ENCODE peak calls at places on chromosomes 11 and 22, in five cellular contexts. H is SK-N-SH, A is HCT116, M is GM23338, T is Panc1. X is an unnamed sample.

GRCh38 chr11:16928052-16928451 is 86.2 kb downstream of the PLEKHA7 start:
- DNase-seq in T (no peak), H (no peak), A (no peak), M (no peak), X (no peak)

GRCh38 chr11:114762437-114762836 is 84.1 kb downstream of the NXPE2 start:
- DNase-seq in H (peak), M (peak), T (no peak), A (no peak), X (no peak)

GRCh38 chr11:133711545-133711944 is 133.8 kb downstream of the SPATA19 start:
- DNase-seq in T (no peak), A (no peak), M (no peak), H (no peak), X (no peak)

GRCh38 chr11:61347916-61348461 is 13.7 kb downstream of the CYB561A3 start:
- DNase-seq in H (no peak), M (peak), A (no peak), T (no peak), X (peak)

GRCh38 chr22:50676211-50676636 is 3.6 kb downstream of the SHANK3 start:
- DNase-seq in H (no peak), T (no peak), M (no peak), A (no peak), X (no peak)

GRCh38 chr11:123460006-123460700 is 30.1 kb downstream of the GRAMD1B start:
- DNase-seq in T (no peak), H (no peak), M (no peak), A (no peak), X (no peak)

GRCh38 chr22:43346521-43346929 is 3.4 kb upstream of the SCUBE1 start:
- DNase-seq in A (peak), H (peak), T (peak), M (peak), X (no peak)

GRCh38 chr11:79512706-79513469 is 72.1 kb upstream of the TENM4 start:
- DNase-seq in A (no peak), M (no peak), T (no peak), H (peak), X (no peak)

GRCh38 chr11:36601145-36601544 is 3.1 kb upstream of the RAG2 start:
- DNase-seq in H (no peak), M (no peak), A (no peak), T (no peak), X (no peak)

GRCh38 chr11:20154381-20154780 is 5.9 kb downstream of the DBX1 start:
- DNase-seq in H (no peak), A (no peak), T (no peak), M (peak), X (no peak)

GRCh38 chr11:120303004-120303637 is 22.0 kb upstream of the TLCD5 start:
- DNase-seq in H (peak), T (peak), M (peak), A (peak), X (peak)

GRCh38 chr22:45296628-45297297 is 12.0 kb downstream of the UPK3A start:
- DNase-seq in T (no peak), M (no peak), H (no peak), A (no peak), X (peak)

GRCh38 chr11:93498099-93499040 is 44.8 kb downstream of the SMCO4 start:
- DNase-seq in T (no peak), H (no peak), A (no peak), M (peak), X (no peak)

GRCh38 chr11:43632171-43632570 is 48.4 kb upstream of the HSD17B12 start:
- DNase-seq in T (no peak), M (no peak), A (no peak), H (no peak), X (no peak)

GRCh38 chr22:46578251-46578823 is 40.9 kb upstream of the CELSR1 start:
- DNase-seq in H (no peak), A (no peak), M (no peak), T (no peak), X (no peak)

GRCh38 chr11:27468643-27469332 is 3.8 kb downstream of the LGR4 start:
- DNase-seq in H (no peak), T (no peak), M (no peak), A (no peak), X (no peak)

GRCh38 chr11:9760180-9760550 is 96.3 kb downstream of the SWAP70 start:
- DNase-seq in H (no peak), M (no peak), A (no peak), T (no peak), X (no peak)

GRCh38 chr11:134134167-134134566 is 65.3 kb downstream of the JAM3 start:
- DNase-seq in A (no peak), M (no peak), T (no peak), H (no peak), X (no peak)

GRCh38 chr11:119000906-119001305 is 3.0 kb downstream of the CENATAC start:
- DNase-seq in T (no peak), H (no peak), M (no peak), A (no peak), X (no peak)

GRCh38 chr11:103709366-103709765 is 327.1 kb upstream of the DDI1 start:
- DNase-seq in H (no peak), A (no peak), T (no peak), M (no peak), X (peak)

GRCh38 chr22:41201146-41201545 is 4.0 kb upstream of the L3MBTL2 start:
- DNase-seq in A (no peak), M (no peak), T (no peak), H (no peak), X (peak)

GRCh38 chr11:23688835-23689234 is 808.0 kb upstream of the LUZP2 start:
- DNase-seq in A (no peak), M (no peak), T (no peak), H (no peak), X (no peak)

GRCh38 chr11:76048763-76049162 is 157.5 kb downstream of the WNT11 start:
- DNase-seq in M (peak), A (peak), T (no peak), H (no peak), X (no peak)

GRCh38 chr11:90134420-90135003 is at the start of gene NAALAD2:
- DNase-seq in T (no peak), H (peak), A (no peak), M (peak), X (no peak)

GRCh38 chr22:37051629-37052385 is at the start of gene KCTD17:
- DNase-seq in M (peak), T (no peak), A (peak), H (peak), X (peak)

GRCh38 chr11:76166314-76166713 is 40.0 kb downstream of the WNT11 start:
- DNase-seq in H (no peak), A (no peak), M (peak), T (no peak), X (no peak)

GRCh38 chr11:63277345-63277943 is 34.0 kb upstream of the SLC22A25 start:
- DNase-seq in M (peak), H (no peak), A (no peak), T (no peak), X (no peak)

GRCh38 chr11:20598487-20598886 is 921 bp upstream of the SLC6A5 start:
- DNase-seq in M (no peak), H (no peak), A (no peak), T (no peak), X (no peak)

GRCh38 chr11:1888811-1889526 is 2.7 kb downstream of the PRR33 start:
- DNase-seq in M (no peak), A (no peak), T (no peak), H (peak), X (peak)

GRCh38 chr11:34830648-34831047 is 85.5 kb downstream of the APIP start:
- DNase-seq in A (no peak), T (no peak), H (peak), M (no peak), X (no peak)

GRCh38 chr11:129992161-129992944 is 10.3 kb downstream of the PRDM10 start:
- DNase-seq in A (peak), H (peak), T (no peak), M (peak), X (peak)

DNA sequence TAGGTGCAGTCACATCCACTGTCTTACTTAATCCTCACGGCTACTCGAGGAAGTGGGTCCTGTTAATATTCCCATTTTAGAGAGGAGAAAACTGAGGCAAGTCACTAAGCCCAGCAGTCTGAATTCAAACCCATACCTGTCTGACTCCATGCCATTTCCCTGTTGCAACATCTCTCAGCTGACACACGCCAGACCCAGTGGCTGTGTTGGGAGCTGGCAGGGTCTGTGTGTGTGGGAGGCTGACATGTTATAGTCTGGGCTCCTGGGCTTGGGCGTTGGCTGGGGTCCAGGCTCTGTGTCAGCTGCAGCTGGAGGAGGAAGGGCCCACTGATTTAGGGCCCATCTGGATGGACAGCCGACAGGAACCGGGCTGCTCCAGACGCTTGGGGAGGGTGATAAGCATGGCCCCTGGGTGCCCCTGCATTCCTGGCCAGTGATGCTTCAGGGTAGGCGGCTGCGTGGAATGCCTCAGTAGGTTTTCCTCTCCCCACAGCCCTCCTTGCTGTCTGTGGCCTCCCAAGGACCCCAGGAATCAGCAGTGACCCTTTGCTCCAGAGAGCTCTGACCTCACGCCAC is 562.5 kb downstream of the MN1 start:
- DNase-seq in A (no peak), M (no peak), H (peak), T (no peak), X (no peak)
- TF ChIP-seq POLR2AphosphoS5 in A (no peak), M (no peak), H (peak), T (no peak), X (no peak)

DNA sequence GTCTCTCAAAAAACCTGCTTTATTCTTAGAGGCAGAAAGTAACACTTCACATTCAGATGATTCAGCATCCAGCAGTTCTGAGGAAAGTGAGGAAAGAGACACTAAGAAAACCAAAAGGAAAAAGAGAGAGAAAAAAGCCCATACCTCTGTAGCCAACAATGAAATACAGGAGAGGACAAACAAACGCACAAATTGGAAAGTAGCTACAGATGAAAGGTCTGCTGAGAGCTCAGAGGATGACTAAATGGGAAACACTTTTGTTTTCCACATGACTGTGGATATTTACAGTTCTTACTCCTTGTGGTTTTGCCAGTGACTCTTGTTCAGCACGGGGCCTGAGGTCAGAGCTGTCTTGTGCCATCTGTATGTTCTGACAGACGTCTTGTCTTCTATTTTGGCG is 3.8 kb downstream of the TIMM8B start:
- DNase-seq in T (peak), M (no peak), A (no peak), H (no peak), X (no peak)
- TF ChIP-seq REST in T (no peak), M (no peak), A (no peak), H (no peak), X (no peak)

GRCh38 chr11:105937331-105937730 is 84.7 kb downstream of the MSANTD4 start:
- DNase-seq in H (no peak), A (peak), M (no peak), T (peak), X (no peak)
- TF ChIP-seq POLR2AphosphoS5 in H (no peak), A (no peak), M (no peak), T (no peak), X (no peak)

GRCh38 chr22:31089101-31090100 is 8.3 kb downstream of the SMTN start:
- DNase-seq in A (no peak), T (no peak), M (peak), H (peak), X (no peak)
- TF ChIP-seq REST in A (no peak), T (no peak), M (no peak), H (no peak), X (no peak)

GRCh38 chr22:20125201-20126174 is 6.1 kb upstream of the ZDHHC8 start:
- DNase-seq in A (no peak), T (no peak), H (no peak), M (no peak), X (no peak)

GRCh38 chr22:20126284-20127029 is 5.1 kb upstream of the ZDHHC8 start:
- DNase-seq in H (no peak), M (no peak), A (no peak), T (no peak), X (no peak)

GRCh38 chr22:20124083-20124787 is 7.2 kb upstream of the TRMT2A start:
- DNase-seq in H (no peak), M (no peak), A (no peak), T (no peak), X (no peak)

GRCh38 chr22:20121856-20122415 is 4.9 kb upstream of the TRMT2A start:
- DNase-seq in H (no peak), M (no peak), T (no peak), A (no peak), X (no peak)

DNA sequence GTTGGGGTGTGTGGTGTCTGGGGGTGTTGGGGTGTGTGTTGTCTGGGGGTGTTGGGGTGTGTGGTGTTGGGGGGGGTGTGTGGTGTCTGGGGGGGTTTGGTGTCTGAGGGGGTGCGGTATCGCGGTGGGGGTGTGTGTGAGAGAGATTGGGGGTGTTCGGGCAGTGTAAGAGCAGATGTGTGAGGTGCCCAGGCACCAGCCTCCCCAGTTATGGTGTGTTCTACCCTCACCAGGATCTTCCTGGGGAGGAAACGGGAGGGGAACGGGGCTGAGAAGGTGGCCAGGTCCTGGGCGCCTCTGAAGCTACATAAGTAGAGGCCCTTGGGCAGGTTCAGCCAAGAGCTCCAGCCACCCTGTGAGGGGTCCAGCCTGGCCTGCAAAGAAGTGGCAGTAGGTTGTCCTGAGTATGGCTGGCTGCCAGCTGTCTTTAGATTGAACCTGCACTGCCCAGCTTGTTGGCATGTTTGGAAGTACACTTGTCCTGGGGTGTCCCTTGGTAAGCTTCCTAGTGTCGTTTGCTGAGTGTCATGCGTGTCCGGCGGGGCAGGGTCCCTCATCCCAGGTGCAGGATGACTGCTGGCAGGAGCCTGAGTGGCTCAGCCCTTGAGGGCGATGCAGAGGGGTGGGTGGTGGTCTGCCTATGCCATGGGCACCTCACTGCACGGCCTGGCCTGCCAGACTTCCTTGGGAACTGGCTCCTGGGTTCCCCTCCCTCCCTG is 6.5 kb upstream of the TRMT2A start:
- DNase-seq in H (no peak), A (no peak), T (no peak), M (no peak), X (no peak)
- TF ChIP-seq POLR2AphosphoS5 in H (no peak), A (no peak), T (no peak), M (no peak), X (no peak)

X was measured in HL-60.